ENCODE peak calls at places on chromosomes 11 and 22, in ten cellular contexts. T is NCI-H345, P is RPMI7951, O is left ventricle myocardium inferior, W is NCI-H1436, R is mesenchymal stem cell, N is kidney epithelial cell, A is T follicular helper cell, V is AG08395, Z is nucleus accumbens. U is an unnamed sample.

GRCh38 chr11:64372802-64373597 is 14.0 kb downstream of the RPS6KA4 start:
- DNase-seq in T (peak), P (peak), O (no peak), W (peak), R (no peak), N (no peak), A (no peak), V (peak), Z (peak), U (no peak)

GRCh38 chr11:46736146-46736545 is 17.1 kb downstream of the F2 start:
- DNase-seq in T (no peak), P (no peak), O (no peak), W (no peak), R (no peak), N (no peak), A (no peak), V (no peak), Z (no peak), U (no peak)

GRCh38 chr11:67119577-67120391 is 721 bp downstream of the KDM2A start:
- DNase-seq in T (peak), P (peak), O (no peak), W (no peak), R (peak), N (no peak), A (no peak), V (peak), Z (no peak), U (no peak)

GRCh38 chr22:45542001-45542520 is 39.4 kb downstream of the FBLN1 start:
- DNase-seq in T (no peak), P (no peak), O (no peak), W (no peak), R (no peak), N (no peak), A (no peak), V (no peak), Z (no peak), U (no peak)

GRCh38 chr22:27714076-27714475 is 87.5 kb downstream of the MN1 start:
- DNase-seq in T (no peak), P (peak), O (no peak), W (no peak), R (no peak), N (no peak), A (no peak), V (no peak), Z (no peak), U (no peak)

GRCh38 chr11:21948876-21949275 is 244.0 kb upstream of the ANO5 start:
- DNase-seq in T (no peak), P (no peak), O (no peak), W (no peak), R (no peak), N (no peak), A (no peak), V (no peak), Z (no peak), U (no peak)

GRCh38 chr11:78080084-78080817 is 589 bp upstream of the NDUFC2 start:
- DNase-seq in T (no peak), P (peak), O (no peak), W (no peak), R (no peak), N (no peak), A (no peak), V (no peak), Z (no peak), U (no peak)

GRCh38 chr11:69006816-69007215 is 6.2 kb downstream of the MRGPRF start:
- DNase-seq in T (no peak), P (no peak), O (no peak), W (no peak), R (no peak), N (no peak), A (no peak), V (no peak), Z (no peak), U (no peak)

GRCh38 chr11:117535201-117535869 is 207.7 kb downstream of the CEP164 start:
- DNase-seq in T (peak), P (no peak), O (peak), W (peak), R (no peak), N (no peak), A (no peak), V (no peak), Z (peak), U (no peak)

GRCh38 chr11:46697303-46697702 is 3.1 kb downstream of the ARHGAP1 start:
- DNase-seq in T (no peak), P (no peak), O (peak), W (no peak), R (peak), N (no peak), A (no peak), V (no peak), Z (peak), U (no peak)

GRCh38 chr22:23404689-23405365 is 175.3 kb downstream of the IGLL1 start:
- DNase-seq in T (no peak), P (peak), O (no peak), W (no peak), R (peak), N (no peak), A (no peak), V (peak), Z (no peak), U (no peak)

GRCh38 chr22:32706149-32706548 is 95.4 kb upstream of the TIMP3 start:
- DNase-seq in T (no peak), P (peak), O (no peak), W (no peak), R (peak), N (no peak), A (no peak), V (no peak), Z (no peak), U (no peak)

GRCh38 chr11:106276859-106277436 is 199.5 kb downstream of the AASDHPPT start:
- DNase-seq in T (no peak), P (peak), O (no peak), W (no peak), R (no peak), N (no peak), A (no peak), V (no peak), Z (no peak), U (no peak)

GRCh38 chr11:85347291-85347690 is 279.9 kb downstream of the DLG2 start:
- DNase-seq in T (no peak), P (no peak), O (no peak), W (no peak), R (no peak), N (no peak), A (no peak), V (no peak), Z (no peak), U (no peak)

GRCh38 chr11:17722000-17722643 is 2.8 kb downstream of the MYOD1 start:
- DNase-seq in T (no peak), P (peak), O (no peak), W (no peak), R (no peak), N (no peak), A (no peak), V (peak), Z (no peak), U (no peak)

GRCh38 chr22:46352691-46353386 is 17.3 kb downstream of the TRMU start:
- DNase-seq in T (peak), P (peak), O (peak), W (peak), R (peak), N (no peak), A (no peak), V (no peak), Z (peak), U (no peak)

GRCh38 chr11:63017306-63017974 is 1.8 kb upstream of the SLC22A8 start:
- DNase-seq in T (peak), P (no peak), O (no peak), W (no peak), R (no peak), N (no peak), A (no peak), V (no peak), Z (no peak), U (no peak)

GRCh38 chr11:3823303-3823702 is 14.9 kb downstream of the PGAP2 start:
- DNase-seq in T (no peak), P (peak), O (no peak), W (no peak), R (peak), N (no peak), A (no peak), V (peak), Z (no peak), U (no peak)

GRCh38 chr22:46042786-46043185 is 65.8 kb upstream of the WNT7B start:
- DNase-seq in T (no peak), P (no peak), O (peak), W (no peak), R (no peak), N (no peak), A (no peak), V (no peak), Z (no peak), U (no peak)

GRCh38 chr11:70771099-70771885 is 373.0 kb downstream of the CTTN start:
- DNase-seq in T (no peak), P (no peak), O (no peak), W (no peak), R (no peak), N (no peak), A (no peak), V (no peak), Z (no peak), U (no peak)

GRCh38 chr11:86167499-86168161 is 76.9 kb upstream of the EED start:
- DNase-seq in T (no peak), P (no peak), O (no peak), W (no peak), R (peak), N (no peak), A (no peak), V (no peak), Z (no peak), U (no peak)

GRCh38 chr11:131297441-131297840 is 73.0 kb upstream of the NTM start:
- DNase-seq in T (no peak), P (no peak), O (no peak), W (no peak), R (no peak), N (no peak), A (no peak), V (no peak), Z (no peak), U (no peak)

GRCh38 chr11:117809236-117810055 is 12.4 kb upstream of the DSCAML1 start:
- DNase-seq in T (peak), P (peak), O (peak), W (peak), R (peak), N (no peak), A (no peak), V (peak), Z (peak), U (no peak)

GRCh38 chr11:126405906-126406305 is 50.4 kb downstream of the ST3GAL4 start:
- DNase-seq in T (no peak), P (no peak), O (no peak), W (no peak), R (no peak), N (no peak), A (no peak), V (no peak), Z (no peak), U (no peak)

GRCh38 chr11:132301900-132302299 is 931.5 kb downstream of the NTM start:
- DNase-seq in T (no peak), P (no peak), O (no peak), W (no peak), R (no peak), N (no peak), A (no peak), V (no peak), Z (no peak), U (no peak)

GRCh38 chr11:45457649-45458048 is 171.5 kb upstream of the SYT13 start:
- DNase-seq in T (no peak), P (peak), O (no peak), W (no peak), R (peak), N (no peak), A (no peak), V (peak), Z (no peak), U (peak)

GRCh38 chr22:24405631-24406321 is 21.6 kb upstream of the ADORA2A start:
- DNase-seq in T (no peak), P (no peak), O (no peak), W (no peak), R (no peak), N (no peak), A (no peak), V (no peak), Z (no peak), U (no peak)

GRCh38 chr11:79762271-79762935 is 321.6 kb upstream of the TENM4 start:
- DNase-seq in T (no peak), P (peak), O (no peak), W (no peak), R (no peak), N (no peak), A (no peak), V (no peak), Z (no peak), U (no peak)

GRCh38 chr22:21657361-21658118 is 8.3 kb upstream of the PPIL2 start:
- DNase-seq in T (peak), P (peak), O (peak), W (peak), R (peak), N (no peak), A (peak), V (peak), Z (no peak), U (peak)

GRCh38 chr11:5509803-5510202 is at the start of gene UBQLN3:
- DNase-seq in T (no peak), P (no peak), O (no peak), W (no peak), R (no peak), N (no peak), A (no peak), V (no peak), Z (no peak), U (no peak)